ENCODE peak calls at places on chromosomes 5 and 9, in nine cellular contexts. One of them, this sample, is unnamed.

GRCh38 chr5:170297589-170298462 is at the start of gene LCP2:
- DNase-seq in hippocampal formation: no peak
- DNase-seq in Caki2: no peak
- DNase-seq in HTR-8/SVneo: no peak
- DNase-seq in SJCRH30: no peak
- DNase-seq in sigmoid colon: peak
- DNase-seq in stimulated activated CD8-positive, alpha-beta memory T cell treated with anti-CD3 and anti-CD28 coated beads, Interleukin-4, amount 100 ng/mL, for 48 hours: no peak
- DNase-seq in HEK293T: no peak
- DNase-seq in IMR-90: no peak
- DNase-seq in this sample: no peak

GRCh38 chr5:4101189-4101588 is 505.6 kb downstream of the IRX1 start:
- DNase-seq in hippocampal formation: no peak
- DNase-seq in Caki2: no peak
- DNase-seq in HTR-8/SVneo: no peak
- DNase-seq in SJCRH30: no peak
- DNase-seq in sigmoid colon: no peak
- DNase-seq in stimulated activated CD8-positive, alpha-beta memory T cell treated with anti-CD3 and anti-CD28 coated beads, Interleukin-4, amount 100 ng/mL, for 48 hours: no peak
- DNase-seq in HEK293T: no peak
- DNase-seq in IMR-90: no peak
- DNase-seq in this sample: no peak

GRCh38 chr9:104740596-104740995 is 6.9 kb upstream of the NIPSNAP3A start:
- DNase-seq in hippocampal formation: no peak
- DNase-seq in Caki2: no peak
- DNase-seq in HTR-8/SVneo: no peak
- DNase-seq in SJCRH30: no peak
- DNase-seq in sigmoid colon: no peak
- DNase-seq in stimulated activated CD8-positive, alpha-beta memory T cell treated with anti-CD3 and anti-CD28 coated beads, Interleukin-4, amount 100 ng/mL, for 48 hours: no peak
- DNase-seq in HEK293T: no peak
- DNase-seq in IMR-90: peak
- DNase-seq in this sample: no peak

GRCh38 chr5:131640043-131640856 is 5.2 kb upstream of the RAPGEF6 start:
- DNase-seq in hippocampal formation: peak
- DNase-seq in Caki2: no peak
- DNase-seq in HTR-8/SVneo: no peak
- DNase-seq in SJCRH30: no peak
- DNase-seq in sigmoid colon: no peak
- DNase-seq in stimulated activated CD8-positive, alpha-beta memory T cell treated with anti-CD3 and anti-CD28 coated beads, Interleukin-4, amount 100 ng/mL, for 48 hours: peak
- DNase-seq in HEK293T: no peak
- DNase-seq in IMR-90: peak
- DNase-seq in this sample: no peak

GRCh38 chr5:98786178-98786853 is 12.9 kb downstream of the RGMB start:
- DNase-seq in hippocampal formation: no peak
- DNase-seq in Caki2: no peak
- DNase-seq in HTR-8/SVneo: no peak
- DNase-seq in SJCRH30: peak
- DNase-seq in sigmoid colon: no peak
- DNase-seq in stimulated activated CD8-positive, alpha-beta memory T cell treated with anti-CD3 and anti-CD28 coated beads, Interleukin-4, amount 100 ng/mL, for 48 hours: no peak
- DNase-seq in HEK293T: no peak
- DNase-seq in IMR-90: no peak
- DNase-seq in this sample: no peak

GRCh38 chr9:128714586-128715435 is 9.1 kb downstream of the ZDHHC12 start:
- DNase-seq in hippocampal formation: no peak
- DNase-seq in Caki2: no peak
- DNase-seq in HTR-8/SVneo: no peak
- DNase-seq in SJCRH30: no peak
- DNase-seq in sigmoid colon: peak
- DNase-seq in stimulated activated CD8-positive, alpha-beta memory T cell treated with anti-CD3 and anti-CD28 coated beads, Interleukin-4, amount 100 ng/mL, for 48 hours: no peak
- DNase-seq in HEK293T: no peak
- DNase-seq in IMR-90: no peak
- DNase-seq in this sample: no peak

GRCh38 chr9:120877276-120878034 is 467 bp upstream of the PHF19 start:
- DNase-seq in hippocampal formation: peak
- DNase-seq in Caki2: peak
- DNase-seq in HTR-8/SVneo: peak
- DNase-seq in SJCRH30: peak
- DNase-seq in sigmoid colon: peak
- DNase-seq in stimulated activated CD8-positive, alpha-beta memory T cell treated with anti-CD3 and anti-CD28 coated beads, Interleukin-4, amount 100 ng/mL, for 48 hours: peak
- DNase-seq in HEK293T: peak
- DNase-seq in IMR-90: peak
- DNase-seq in this sample: peak

GRCh38 chr5:56172225-56172624 is 60.9 kb downstream of the ANKRD55 start:
- DNase-seq in hippocampal formation: no peak
- DNase-seq in Caki2: peak
- DNase-seq in HTR-8/SVneo: no peak
- DNase-seq in SJCRH30: no peak
- DNase-seq in sigmoid colon: no peak
- DNase-seq in stimulated activated CD8-positive, alpha-beta memory T cell treated with anti-CD3 and anti-CD28 coated beads, Interleukin-4, amount 100 ng/mL, for 48 hours: no peak
- DNase-seq in HEK293T: no peak
- DNase-seq in IMR-90: peak
- DNase-seq in this sample: peak

GRCh38 chr9:14478175-14479165 is 164.5 kb upstream of the NFIB start:
- DNase-seq in hippocampal formation: no peak
- DNase-seq in Caki2: no peak
- DNase-seq in HTR-8/SVneo: no peak
- DNase-seq in SJCRH30: peak
- DNase-seq in sigmoid colon: no peak
- DNase-seq in stimulated activated CD8-positive, alpha-beta memory T cell treated with anti-CD3 and anti-CD28 coated beads, Interleukin-4, amount 100 ng/mL, for 48 hours: no peak
- DNase-seq in HEK293T: no peak
- DNase-seq in IMR-90: no peak
- DNase-seq in this sample: peak

This sample was measured in mesenchymal stem cell.